ENCODE peak calls at places on chromosomes 12 and 14, in four cellular contexts. E is PC-3; D is stimulated activated effector memory CD8-positive, alpha-beta T cell treated with anti-CD3 and anti-CD28 coated beads, Interleukin-12 subunit alpha, Interleukin-12 subunit beta, amount 100 ng/mL, for 72 hours; X is hypothalamus. J is an unnamed sample.

GRCh38 chr14:97873291-97873690 is 1076.1 kb downstream of the VRK1 start:
- DNase-seq in X (no peak), D (no peak), E (peak; percentile 65), J (no peak)

GRCh38 chr14:105529506-105530445 is 3.4 kb downstream of the TMEM121 start:
- DNase-seq in E (no peak), X (no peak), D (no peak), J (peak; percentile 12)

GRCh38 chr14:22112004-22112403 is 438.4 kb upstream of the OR4E1 start:
- DNase-seq in D (peak; percentile 49), X (no peak), E (peak; percentile 33), J (peak; percentile 28)

GRCh38 chr14:99809376-99809775 is 16.2 kb downstream of the EML1 start:
- DNase-seq in E (no peak), D (no peak), X (peak; percentile 36), J (no peak)

GRCh38 chr12:108850854-108851573 is 6.4 kb downstream of the SSH1 start:
- DNase-seq in X (peak; percentile 33), D (no peak), E (no peak), J (no peak)

GRCh38 chr12:12705833-12706520 is 10.0 kb upstream of the GPR19 start:
- DNase-seq in D (peak; percentile 80), X (no peak), E (no peak), J (no peak)

GRCh38 chr14:91801358-91801757 is 66.0 kb downstream of the TC2N start:
- DNase-seq in E (no peak), D (no peak), X (no peak), J (no peak)

GRCh38 chr12:69059465-69060457 is 126.8 kb upstream of the CPM start:
- DNase-seq in E (peak; percentile 95), D (no peak), X (no peak), J (no peak)

GRCh38 chr12:107058190-107058589 is 35.2 kb downstream of the CRY1 start:
- DNase-seq in E (no peak), X (no peak), D (no peak), J (no peak)

GRCh38 chr12:131171029-131171428 is 217.3 kb downstream of the ADGRD1 start:
- DNase-seq in D (no peak), E (peak; percentile 61), X (no peak), J (no peak)

GRCh38 chr14:102629700-102630365 is 37.4 kb downstream of the RCOR1 start:
- DNase-seq in E (no peak), D (no peak), X (no peak), J (no peak)

GRCh38 chr12:9587903-9588600 is 19.7 kb downstream of the KLRB1 start:
- DNase-seq in D (no peak), E (no peak), X (no peak), J (no peak)